ENCODE peak calls at places on chromosome 10, in eight cellular contexts. One of them, this sample, is unnamed.

GRCh38 chr10:132145002-132145401 is 41.7 kb upstream of the DPYSL4 start:
- DNase-seq in PC-9: no peak
- DNase-seq in RPMI7951: no peak
- DNase-seq in brain pericyte: no peak
- DNase-seq in HEK293T: no peak
- DNase-seq in uterus: no peak
- DNase-seq in KBM-7: no peak
- DNase-seq in CD8-positive, alpha-beta T cell: no peak
- DNase-seq in this sample: no peak

GRCh38 chr10:88117227-88117626 is 253.8 kb downstream of the PTEN start:
- DNase-seq in brain pericyte: no peak
- DNase-seq in PC-9: no peak
- DNase-seq in uterus: no peak
- DNase-seq in KBM-7: no peak
- DNase-seq in HEK293T: no peak
- DNase-seq in CD8-positive, alpha-beta T cell: no peak
- DNase-seq in RPMI7951: no peak
- DNase-seq in this sample: no peak

GRCh38 chr10:600234-600633 is 89.2 kb downstream of the DIP2C start:
- DNase-seq in CD8-positive, alpha-beta T cell: no peak
- DNase-seq in RPMI7951: no peak
- DNase-seq in PC-9: no peak
- DNase-seq in uterus: no peak
- DNase-seq in HEK293T: no peak
- DNase-seq in KBM-7: no peak
- DNase-seq in brain pericyte: no peak
- DNase-seq in this sample: no peak

GRCh38 chr10:113912582-113912981 is 58.1 kb downstream of the NHLRC2 start:
- DNase-seq in KBM-7: no peak
- DNase-seq in CD8-positive, alpha-beta T cell: no peak
- DNase-seq in PC-9: no peak
- DNase-seq in RPMI7951: no peak
- DNase-seq in brain pericyte: no peak
- DNase-seq in HEK293T: no peak
- DNase-seq in uterus: no peak
- DNase-seq in this sample: no peak

GRCh38 chr10:42769653-42770052 is 12.9 kb upstream of the BMS1 start:
- DNase-seq in PC-9: peak
- DNase-seq in CD8-positive, alpha-beta T cell: no peak
- DNase-seq in RPMI7951: peak
- DNase-seq in HEK293T: no peak
- DNase-seq in KBM-7: no peak
- DNase-seq in brain pericyte: no peak
- DNase-seq in uterus: no peak
- DNase-seq in this sample: no peak

GRCh38 chr10:81903472-81903871 is 28.5 kb downstream of the NRG3 start:
- DNase-seq in brain pericyte: no peak
- DNase-seq in uterus: no peak
- DNase-seq in CD8-positive, alpha-beta T cell: no peak
- DNase-seq in KBM-7: no peak
- DNase-seq in HEK293T: no peak
- DNase-seq in RPMI7951: no peak
- DNase-seq in PC-9: no peak
- DNase-seq in this sample: no peak

GRCh38 chr10:79223346-79224048 is 123.8 kb upstream of the PPIF start:
- DNase-seq in PC-9: no peak
- DNase-seq in RPMI7951: no peak
- DNase-seq in KBM-7: no peak
- DNase-seq in HEK293T: no peak
- DNase-seq in uterus: peak
- DNase-seq in brain pericyte: no peak
- DNase-seq in CD8-positive, alpha-beta T cell: no peak
- DNase-seq in this sample: no peak

GRCh38 chr10:59240581-59241183 is 64.2 kb downstream of the PHYHIPL start:
- DNase-seq in RPMI7951: peak
- DNase-seq in KBM-7: peak
- DNase-seq in brain pericyte: no peak
- DNase-seq in uterus: no peak
- DNase-seq in PC-9: peak
- DNase-seq in CD8-positive, alpha-beta T cell: no peak
- DNase-seq in HEK293T: peak
- DNase-seq in this sample: peak

GRCh38 chr10:49844775-49845561 is 82.8 kb upstream of the OGDHL start:
- DNase-seq in CD8-positive, alpha-beta T cell: no peak
- DNase-seq in KBM-7: no peak
- DNase-seq in uterus: no peak
- DNase-seq in PC-9: no peak
- DNase-seq in HEK293T: no peak
- DNase-seq in brain pericyte: peak
- DNase-seq in RPMI7951: no peak
- DNase-seq in this sample: no peak

This sample was measured in NT2/D1.